ENCODE peak calls at places on chromosomes 12 and 14, in eight cellular contexts. E, W, P, K, R, Q, F and Y are unnamed samples.
A peak's percentile ranks its signal among the peaks of the same experiment; 100 is the strongest.

GRCh38 chr14:81990312-81990761 is 456.7 kb upstream of the SEL1L start:
- DNase-seq in W (peak; percentile 83), Q (peak; percentile 45), E (peak; percentile 40), F (peak; percentile 62), R (peak; percentile 4), K (peak; percentile 36), P (peak; percentile 41), Y (peak; percentile 6)

GRCh38 chr12:94874986-94875312 is 128.5 kb downstream of the NDUFA12 start:
- DNase-seq in R (no peak), F (no peak), Q (no peak), E (no peak), K (no peak), P (no peak), W (no peak), Y (no peak)

GRCh38 chr12:10392394-10392930 is 2.6 kb upstream of the KLRK1 start:
- DNase-seq in Q (peak; percentile 41), W (peak; percentile 12), F (peak; percentile 96), E (no peak), R (no peak), P (peak; percentile 21), K (no peak), Y (peak; percentile 69)

GRCh38 chr14:33457021-33457420 is 493.9 kb downstream of the EGLN3 start:
- DNase-seq in K (no peak), P (no peak), Q (no peak), E (no peak), W (peak; percentile 46), F (no peak), R (no peak), Y (no peak)

GRCh38 chr14:93906341-93907329 is 20.5 kb upstream of the FAM181A start:
- DNase-seq in E (peak; percentile 51), Q (peak; percentile 82), R (peak; percentile 37), F (peak; percentile 17), P (peak; percentile 84), W (peak; percentile 21), K (peak; percentile 75), Y (peak; percentile 56)

GRCh38 chr14:87108726-87109125 is 884.3 kb downstream of the GALC start:
- DNase-seq in P (no peak), Q (no peak), W (no peak), E (no peak), R (no peak), F (peak; percentile 69), K (no peak), Y (no peak)

GRCh38 chr12:64837427-64837826 is 13.0 kb downstream of the TBC1D30 start:
- DNase-seq in K (no peak), F (no peak), W (no peak), E (no peak), Q (no peak), R (no peak), P (no peak), Y (no peak)

GRCh38 chr12:16553457-16553856 is 52.5 kb downstream of the LMO3 start:
- DNase-seq in E (no peak), R (no peak), P (no peak), Q (no peak), W (no peak), K (no peak), F (no peak), Y (no peak)

GRCh38 chr14:88798161-88798560 is 5.4 kb upstream of the EML5 start:
- DNase-seq in R (no peak), W (no peak), Q (no peak), E (no peak), F (no peak), P (no peak), K (peak; percentile 88), Y (no peak)